ENCODE peak calls at places on chromosomes 13 and 19, in four cellular contexts. M, W, B and S are unnamed samples.
A peak's percentile ranks its signal among the peaks of the same experiment; 100 is the strongest.

GRCh38 chr13:75135325-75135825 is 346.6 kb downstream of the TBC1D4 start:
- DNase-seq in M (no peak), W (peak; percentile 79), B (peak; percentile 93), S (no peak)

GRCh38 chr13:73940098-73940497 is 194.1 kb downstream of the KLF12 start:
- DNase-seq in M (no peak), W (no peak), B (no peak), S (no peak)

GRCh38 chr19:49631279-49631588 is 8.7 kb downstream of the RRAS start:
- DNase-seq in M (no peak), W (no peak), B (no peak), S (no peak)

GRCh38 chr19:33458807-33459206 is 62.8 kb downstream of the PEPD start:
- DNase-seq in M (no peak), W (no peak), B (no peak), S (peak; percentile 14)

GRCh38 chr13:31982540-31982939 is 49.0 kb upstream of the FRY start:
- DNase-seq in M (peak; percentile 48), W (peak; percentile 98), B (peak; percentile 95), S (no peak)

GRCh38 chr19:50447750-50448149 is 15.1 kb downstream of the MYBPC2 start:
- DNase-seq in M (no peak), W (no peak), B (no peak), S (no peak)

GRCh38 chr13:41056996-41057711 is 4.2 kb upstream of the WBP4 start:
- DNase-seq in M (peak; percentile 50), W (no peak), B (no peak), S (no peak)

GRCh38 chr19:51325161-51325979 is 13.9 kb downstream of the IGLON5 start:
- DNase-seq in M (no peak), W (no peak), B (no peak), S (no peak)

GRCh38 chr19:41427647-41428480 is 690 bp upstream of the B3GNT8 start:
- DNase-seq in M (no peak), W (no peak), B (no peak), S (peak; percentile 39)

GRCh38 chr13:42947925-42948324 is 44.1 kb downstream of the EPSTI1 start:
- DNase-seq in M (no peak), W (no peak), B (no peak), S (no peak)

GRCh38 chr13:109652536-109652935 is 133.8 kb downstream of the IRS2 start:
- DNase-seq in M (no peak), W (peak; percentile 63), B (peak; percentile 16), S (no peak)

GRCh38 chr13:29756506-29756905 is 93.9 kb downstream of the UBL3 start:
- DNase-seq in M (no peak), W (no peak), B (peak; percentile 48), S (no peak)

GRCh38 chr13:58478858-58479257 is 847.3 kb downstream of the PCDH17 start:
- DNase-seq in M (no peak), W (no peak), B (no peak), S (no peak)

GRCh38 chr13:59269476-59269875 is 894.3 kb downstream of the DIAPH3 start:
- DNase-seq in M (peak; percentile 85), W (peak; percentile 93), B (peak; percentile 72), S (no peak)

GRCh38 chr19:18774782-18775444 is 16.2 kb downstream of the COMP start:
- DNase-seq in M (no peak), W (no peak), B (no peak), S (no peak)

GRCh38 chr19:18417250-18418033 is 1.8 kb upstream of the SSBP4 start:
- DNase-seq in M (peak; percentile 74), W (peak; percentile 93), B (peak; percentile 73), S (peak; percentile 85)

GRCh38 chr19:662207-662961 is 630 bp downstream of the RNF126 start:
- DNase-seq in M (no peak), W (peak; percentile 45), B (peak; percentile 38), S (no peak)

GRCh38 chr13:33639640-33640080 is 178.3 kb upstream of the RFC3 start:
- DNase-seq in M (peak; percentile 87), W (no peak), B (no peak), S (no peak)

GRCh38 chr19:48443731-48444128 is 2.1 kb upstream of the GRWD1 start:
- DNase-seq in M (no peak), W (no peak), B (no peak), S (no peak)

GRCh38 chr13:41025518-41025917 is 6.4 kb upstream of the ELF1 start:
- DNase-seq in M (no peak), W (no peak), B (no peak), S (no peak)

GRCh38 chr13:30017880-30018279 is 167.5 kb upstream of the UBL3 start:
- DNase-seq in M (no peak), W (no peak), B (no peak), S (peak; percentile 64)

GRCh38 chr19:35261356-35262100 is 7.2 kb upstream of the USF2 start:
- DNase-seq in M (no peak), W (no peak), B (no peak), S (peak; percentile 18)

GRCh38 chr13:75326173-75327131 is 155.5 kb downstream of the TBC1D4 start:
- DNase-seq in M (no peak), W (peak; percentile 75), B (peak; percentile 53), S (no peak)

GRCh38 chr13:21124853-21125252 is 51.5 kb downstream of the SKA3 start:
- DNase-seq in M (no peak), W (peak; percentile 63), B (peak; percentile 63), S (peak; percentile 51)

GRCh38 chr19:3836887-3837286 is 32.0 kb downstream of the ZFR2 start:
- DNase-seq in M (no peak), W (no peak), B (no peak), S (no peak)

GRCh38 chr19:3837922-3838321 is 30.9 kb downstream of the ZFR2 start:
- DNase-seq in M (no peak), W (no peak), B (no peak), S (no peak)

GRCh38 chr19:3837332-3837731 is 31.5 kb downstream of the ZFR2 start:
- DNase-seq in M (no peak), W (no peak), B (no peak), S (no peak)

GRCh38 chr19:3840804-3841203 is 28.0 kb downstream of the ZFR2 start:
- DNase-seq in M (no peak), W (no peak), B (no peak), S (no peak)

DNA sequence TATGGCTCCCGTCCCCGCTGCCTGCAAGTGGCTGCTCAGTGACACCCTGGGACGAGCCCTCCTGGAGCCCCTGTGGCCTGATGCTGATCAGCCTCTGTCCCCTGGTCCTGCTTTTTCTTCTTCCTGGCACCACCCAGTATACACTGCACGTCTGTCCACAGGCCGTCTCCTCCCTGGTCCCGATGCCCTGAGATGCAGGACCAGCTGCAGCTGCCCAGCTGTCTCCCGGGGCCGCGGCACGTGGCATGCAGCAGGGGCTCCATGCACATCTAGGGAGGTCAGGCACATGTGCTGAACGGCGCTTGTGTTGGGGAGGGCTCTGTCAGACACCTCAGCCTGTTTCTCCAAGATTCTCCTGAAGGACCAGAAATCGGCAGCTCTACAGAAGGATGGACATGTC is 30.2 kb downstream of the ZFR2 start:
- DNase-seq in M (no peak), W (no peak), B (no peak), S (no peak)
- H3K18ac ChIP-seq in M (no peak overlapping the region), W (no peak overlapping the region), B (no peak overlapping the region), S (no peak overlapping the region)

GRCh38 chr13:100149389-100149788 is 60.5 kb downstream of the PCCA start:
- DNase-seq in M (no peak), W (no peak), B (no peak), S (no peak)
- H4K91ac ChIP-seq in M (no peak overlapping the region), W (no peak overlapping the region), B (no peak overlapping the region), S (no peak overlapping the region)

DNA sequence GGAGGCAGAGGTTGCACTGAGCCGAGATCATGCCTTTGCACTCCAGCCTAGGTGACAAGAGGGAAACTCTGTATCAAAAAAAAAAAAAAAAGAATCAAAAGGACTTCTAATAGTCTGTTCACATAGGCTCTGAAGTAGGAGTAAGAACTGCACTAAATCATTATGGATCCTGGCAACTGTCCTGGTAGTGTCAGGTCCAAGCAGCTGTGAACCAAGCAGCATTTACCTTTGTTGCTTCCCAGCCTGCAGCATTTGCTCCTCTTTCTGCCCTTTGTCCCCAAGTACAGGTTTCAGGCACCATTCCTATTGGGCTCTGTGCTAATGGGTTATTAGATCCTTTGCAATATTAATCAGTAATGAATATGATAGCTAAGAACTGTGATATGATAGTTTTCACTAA is 77.4 kb upstream of the NBEA start:
- DNase-seq in M (no peak), W (no peak), B (no peak), S (no peak)
- H2BK120ac ChIP-seq in M (no peak overlapping the region), W (no peak overlapping the region), B (no peak overlapping the region), S (no peak overlapping the region)

DNA sequence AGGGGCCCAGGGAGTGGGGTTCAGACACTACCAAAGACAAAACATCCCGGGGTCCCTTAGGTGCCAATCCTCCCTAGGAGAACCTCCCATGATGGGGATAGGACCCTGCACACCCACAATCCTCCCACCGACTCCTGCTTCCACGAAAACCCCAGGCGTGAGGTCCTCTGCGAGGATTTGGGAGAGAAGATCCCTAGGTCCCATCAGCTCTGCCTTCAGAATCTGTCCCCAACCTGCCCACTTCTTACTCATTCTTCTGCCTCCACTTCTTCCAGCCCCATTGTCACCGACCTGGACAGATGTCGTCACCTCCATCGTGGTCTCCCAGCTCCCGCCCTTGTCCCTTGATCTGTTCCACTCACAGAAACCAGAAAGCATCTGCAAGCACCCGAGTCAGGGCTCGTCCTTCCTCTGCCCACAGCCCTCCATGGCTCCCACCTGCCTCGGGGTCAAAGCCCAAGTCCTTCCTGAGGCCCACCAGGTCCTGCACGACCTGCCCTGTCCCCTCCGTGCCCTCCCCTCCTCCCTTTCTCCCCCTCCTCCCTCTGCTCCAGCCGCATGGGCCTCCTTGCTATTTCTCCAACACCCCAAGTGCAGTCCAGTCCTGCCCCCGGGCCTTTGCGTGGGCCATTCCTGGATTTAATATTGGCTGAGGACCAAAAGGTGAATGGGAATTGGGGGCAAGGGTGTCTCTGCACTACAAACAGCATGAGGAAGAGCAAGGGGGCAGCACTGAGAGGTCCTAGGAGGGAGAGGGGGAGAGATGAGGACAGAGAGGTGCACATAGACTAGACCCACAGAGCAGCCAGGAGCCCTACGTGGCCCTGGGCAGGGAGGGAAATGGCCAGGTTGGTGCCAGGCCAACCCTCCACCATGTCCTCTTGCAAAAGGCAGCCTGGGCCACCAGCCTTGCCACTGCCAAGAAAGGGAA is 51.3 kb downstream of the PTPRS start:
- DNase-seq in M (no peak), W (no peak), B (no peak), S (no peak)
- H3K18ac ChIP-seq in M (no peak overlapping the region), W (no peak overlapping the region), B (no peak overlapping the region), S (no peak overlapping the region)

DNA sequence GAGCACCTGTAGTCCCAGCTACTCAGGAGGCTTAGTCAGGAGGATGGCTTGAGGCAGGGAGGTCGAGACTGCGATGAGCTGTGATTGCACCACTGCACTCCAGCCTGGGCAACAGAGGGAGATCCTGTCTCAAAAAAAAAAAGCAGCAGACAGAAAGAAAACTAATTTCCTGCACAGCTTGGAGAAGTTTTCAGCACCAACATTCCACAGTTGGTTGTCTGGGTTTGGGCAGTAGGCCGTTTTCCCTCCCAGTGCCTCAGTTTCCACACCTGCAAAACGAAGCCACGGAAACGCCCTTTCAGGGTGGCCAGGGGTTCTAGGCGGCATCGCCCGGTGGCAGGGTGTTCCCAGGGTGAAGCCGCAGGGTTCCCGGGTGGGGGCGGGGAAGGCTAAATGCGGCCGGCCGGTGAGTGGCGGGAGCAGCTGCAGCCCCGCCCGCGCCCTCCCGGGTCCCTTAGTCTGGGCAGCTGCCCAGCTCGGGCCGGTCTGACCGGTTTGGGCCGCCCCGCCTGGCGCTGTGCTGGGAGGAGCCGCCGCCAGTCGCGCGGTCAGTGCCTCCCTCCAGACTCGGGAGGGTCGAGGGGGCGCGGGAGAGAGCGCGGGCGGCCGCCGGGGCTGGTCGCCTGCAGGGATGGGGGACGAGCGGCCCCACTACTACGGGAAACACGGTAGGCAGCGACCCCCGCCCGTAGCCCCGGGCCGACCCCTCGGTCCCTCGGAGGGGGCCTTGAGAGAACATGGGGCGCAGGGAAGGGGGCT is at the start of gene SLC44A2:
- DNase-seq in M (peak; percentile 92), W (peak; percentile 58), B (peak; percentile 35), S (peak; percentile 87)
- H4K91ac ChIP-seq in M (peak within 1 kb of the TSS; percentile 97), W (peak within 1 kb of the TSS; percentile 94), B (peak within 1 kb of the TSS; percentile 94), S (peak within 1 kb of the TSS; percentile 55)